ENCODE peak calls at places on chromosome 16, in ten cellular contexts. T is kidney epithelial cell; U is stimulated activated CD8-positive, alpha-beta memory T cell treated with anti-CD3 and anti-CD28 coated beads, Interleukin-4, amount 100 ng/mL, for 24 hours; R is NCI-H460; G is spleen; A is natural killer cell; S is anterior cingulate cortex; Q is pons; X is NCI-H1092; O is GM12865. H is an unnamed sample.

GRCh38 chr16:11797957-11798299 is 870 bp upstream of the ZC3H7A start:
- DNase-seq in O (peak; percentile 32), S (no peak), Q (no peak), U (no peak), R (no peak), X (no peak), T (no peak), G (peak; percentile 80), A (no peak), H (peak; percentile 15)

GRCh38 chr16:9845661-9846361 is 336.4 kb downstream of the GRIN2A start:
- DNase-seq in R (no peak), Q (no peak), U (no peak), T (no peak), X (no peak), O (no peak), S (no peak), A (no peak), G (no peak), H (peak; percentile 37)

GRCh38 chr16:78392585-78393195 is 293.2 kb downstream of the WWOX start:
- DNase-seq in A (no peak), S (no peak), R (no peak), G (no peak), U (no peak), O (no peak), T (no peak), X (no peak), Q (no peak), H (no peak)

GRCh38 chr16:29736112-29736511 is 9.7 kb downstream of the C16orf54 start:
- DNase-seq in T (no peak), A (no peak), X (no peak), Q (no peak), S (no peak), U (no peak), O (no peak), R (no peak), G (peak; percentile 16), H (no peak)

GRCh38 chr16:51095114-51095872 is 55.8 kb downstream of the SALL1 start:
- DNase-seq in Q (peak; percentile 48), A (no peak), U (no peak), R (no peak), O (no peak), S (peak; percentile 38), G (no peak), X (no peak), T (no peak), H (no peak)

GRCh38 chr16:72219282-72219681 is 47.3 kb upstream of the PMFBP1 start:
- DNase-seq in S (no peak), A (no peak), Q (no peak), G (no peak), U (no peak), R (no peak), T (no peak), X (no peak), O (no peak), H (no peak)

GRCh38 chr16:75443301-75443700 is 10.0 kb upstream of the CFDP1 start:
- DNase-seq in S (no peak), A (no peak), T (no peak), U (no peak), Q (no peak), R (no peak), X (no peak), G (no peak), O (no peak), H (no peak)

GRCh38 chr16:20678242-20678641 is 19.2 kb downstream of the ACSM1 start:
- DNase-seq in O (no peak), Q (no peak), T (no peak), R (no peak), S (no peak), A (no peak), U (no peak), X (no peak), G (no peak), H (no peak)

GRCh38 chr16:12573730-12574383 is 229.8 kb downstream of the CPPED1 start:
- DNase-seq in A (peak; percentile 19), X (peak; percentile 29), Q (peak; percentile 60), O (peak; percentile 37), S (no peak), R (peak; percentile 9), T (peak; percentile 28), U (peak; percentile 56), G (peak; percentile 78), H (peak; percentile 60)

GRCh38 chr16:5769513-5769912 is 671.9 kb upstream of the EEF2KMT start:
- DNase-seq in S (no peak), R (no peak), T (no peak), U (no peak), X (no peak), O (no peak), A (no peak), G (no peak), Q (no peak), H (no peak)

GRCh38 chr16:66619534-66620418 is 15.3 kb downstream of the CMTM3 start:
- DNase-seq in O (no peak), T (peak; percentile 41), R (no peak), S (no peak), Q (no peak), A (no peak), G (peak; percentile 53), U (no peak), X (no peak), H (peak; percentile 50)

GRCh38 chr16:11106726-11107125 is 149.3 kb downstream of the SOCS1 start:
- DNase-seq in U (no peak), G (no peak), S (no peak), A (no peak), Q (no peak), O (no peak), T (no peak), X (no peak), R (no peak), H (no peak)

GRCh38 chr16:4231367-4231766 is 10.5 kb downstream of the SRL start:
- DNase-seq in O (no peak), A (no peak), R (no peak), S (no peak), G (no peak), T (no peak), Q (no peak), U (no peak), X (no peak), H (no peak)

GRCh38 chr16:83929811-83930555 is 23.1 kb upstream of the OSGIN1 start:
- DNase-seq in X (no peak), S (no peak), T (no peak), G (no peak), A (no peak), R (no peak), O (no peak), U (no peak), Q (no peak), H (no peak)

GRCh38 chr16:83895942-83896341 is 3.0 kb upstream of the MLYCD start:
- DNase-seq in O (no peak), R (no peak), Q (no peak), S (no peak), G (no peak), T (no peak), X (no peak), U (no peak), A (no peak), H (no peak)

GRCh38 chr16:84065536-84066132 is 23.0 kb upstream of the SLC38A8 start:
- DNase-seq in Q (peak; percentile 75), U (no peak), A (no peak), G (peak; percentile 58), O (peak; percentile 32), T (peak; percentile 14), X (peak; percentile 30), R (peak; percentile 45), S (peak; percentile 46), H (peak; percentile 41)

GRCh38 chr16:70682239-70683145 is 3.4 kb downstream of the MTSS2 start:
- DNase-seq in G (peak; percentile 67), T (no peak), S (no peak), X (no peak), A (no peak), R (no peak), O (no peak), U (no peak), Q (no peak), H (no peak)

GRCh38 chr16:72921620-72922019 is 126.3 kb downstream of the ZFHX3 start:
- DNase-seq in X (peak; percentile 71), Q (no peak), G (peak; percentile 78), T (no peak), A (no peak), O (no peak), U (no peak), S (peak; percentile 69), R (no peak), H (no peak)

GRCh38 chr16:81164958-81165357 is 68.8 kb upstream of the GCSH start:
- DNase-seq in R (no peak), X (no peak), G (no peak), T (no peak), A (no peak), Q (no peak), O (no peak), S (no peak), U (no peak), H (no peak)

GRCh38 chr16:51137097-51137496 is 14.0 kb downstream of the SALL1 start:
- DNase-seq in U (no peak), X (no peak), Q (peak; percentile 44), G (no peak), S (peak; percentile 85), R (no peak), O (no peak), T (no peak), A (no peak), H (no peak)

GRCh38 chr16:27867122-27868110 is 196.1 kb downstream of the GSG1L start:
- DNase-seq in Q (peak; percentile 18), O (peak; percentile 83), A (peak; percentile 44), S (peak; percentile 22), X (peak; percentile 54), R (peak; percentile 54), G (peak; percentile 76), T (no peak), U (peak; percentile 14), H (peak; percentile 81)

GRCh38 chr16:57380671-57381462 is 8.6 kb downstream of the CX3CL1 start:
- DNase-seq in U (no peak), O (peak; percentile 63), A (no peak), X (peak; percentile 6), R (no peak), Q (no peak), S (no peak), T (no peak), G (no peak), H (peak; percentile 65)

GRCh38 chr16:67149276-67150057 is 1.3 kb downstream of the B3GNT9 start:
- DNase-seq in A (no peak), X (no peak), S (no peak), U (no peak), O (no peak), Q (no peak), G (peak; percentile 70), T (no peak), R (no peak), H (no peak)

GRCh38 chr16:4319454-4319853 is 3.6 kb downstream of the GLIS2 start:
- DNase-seq in X (no peak), U (peak; percentile 59), S (no peak), T (no peak), R (no peak), G (no peak), O (peak; percentile 75), Q (no peak), A (peak; percentile 40), H (no peak)

GRCh38 chr16:15887283-15887682 is 1.1 kb downstream of the CEP20 start:
- DNase-seq in S (no peak), O (no peak), R (no peak), T (no peak), Q (no peak), X (no peak), A (no peak), U (no peak), G (no peak), H (no peak)

GRCh38 chr16:5928476-5929055 is 831.0 kb upstream of the EEF2KMT start:
- DNase-seq in R (no peak), S (no peak), U (no peak), G (no peak), T (no peak), A (no peak), O (no peak), Q (peak; percentile 93), X (no peak), H (no peak)